ENCODE peak calls at places on chromosome 6, in nine cellular contexts. B is HCT116, K is HepG2, W is endothelial cell of umbilical vein, R is spleen, Y is GM12878, L is sigmoid colon, J is GM23338, N is stomach. H is an unnamed sample.

GRCh38 chr6:40328376-40328987 is 258.7 kb downstream of the LRFN2 start:
- DNase-seq in B (peak), K (no peak), W (no peak), R (no peak), Y (no peak), L (no peak), J (peak), N (peak), H (no peak)

GRCh38 chr6:143966291-143966690 is 41.8 kb downstream of the PLAGL1 start:
- DNase-seq in B (no peak), K (no peak), W (no peak), R (no peak), Y (no peak), L (no peak), J (no peak), N (no peak), H (no peak)

GRCh38 chr6:56890683-56891429 is 64.1 kb upstream of the BEND6 start:
- DNase-seq in B (no peak), K (no peak), W (peak), R (no peak), Y (peak), L (no peak), J (no peak), N (no peak), H (peak)

GRCh38 chr6:11738681-11739375 is 39.8 kb downstream of the ADTRP start:
- DNase-seq in B (no peak), K (no peak), W (peak), R (no peak), Y (no peak), L (no peak), J (no peak), N (no peak), H (no peak)

GRCh38 chr6:117498159-117498558 is 15.7 kb downstream of the DCBLD1 start:
- DNase-seq in B (no peak), K (no peak), W (peak), R (no peak), Y (no peak), L (no peak), J (no peak), N (no peak), H (no peak)

GRCh38 chr6:149185799-149186357 is 131.6 kb upstream of the TAB2 start:
- DNase-seq in B (no peak), K (peak), W (no peak), R (no peak), Y (no peak), L (no peak), J (no peak), N (no peak), H (no peak)

GRCh38 chr6:169169375-169169774 is 84.3 kb downstream of the THBS2 start:
- DNase-seq in B (peak), K (no peak), W (no peak), R (no peak), Y (no peak), L (peak), J (no peak), N (peak), H (no peak)

GRCh38 chr6:89927788-89928565 is 33.7 kb downstream of the GJA10 start:
- DNase-seq in B (no peak), K (no peak), W (peak), R (no peak), Y (no peak), L (no peak), J (no peak), N (no peak), H (no peak)

GRCh38 chr6:130778946-130779657 is 48.1 kb upstream of the SMLR1 start:
- DNase-seq in B (no peak), K (no peak), W (no peak), R (no peak), Y (no peak), L (no peak), J (no peak), N (no peak), H (no peak)

GRCh38 chr6:21937466-21937865 is 343.9 kb downstream of the SOX4 start:
- DNase-seq in B (no peak), K (no peak), W (no peak), R (no peak), Y (no peak), L (no peak), J (peak), N (no peak), H (no peak)

GRCh38 chr6:150249261-150249660 is 106.4 kb downstream of the PPP1R14C start:
- DNase-seq in B (no peak), K (no peak), W (no peak), R (no peak), Y (no peak), L (no peak), J (no peak), N (no peak), H (no peak)

GRCh38 chr6:45310118-45310788 is 17.9 kb upstream of the RUNX2 start:
- DNase-seq in B (no peak), K (no peak), W (no peak), R (no peak), Y (no peak), L (no peak), J (peak), N (no peak), H (no peak)

GRCh38 chr6:34696189-34696738 is 303 bp downstream of the ILRUN start:
- DNase-seq in B (no peak), K (no peak), W (peak), R (no peak), Y (no peak), L (no peak), J (no peak), N (peak), H (no peak)

GRCh38 chr6:18997375-18997826 is 610.3 kb downstream of the RNF144B start:
- DNase-seq in B (peak), K (peak), W (peak), R (no peak), Y (no peak), L (no peak), J (peak), N (no peak), H (no peak)

GRCh38 chr6:118787746-118788419 is 106.1 kb upstream of the ASF1A start:
- DNase-seq in B (no peak), K (no peak), W (peak), R (no peak), Y (no peak), L (no peak), J (no peak), N (no peak), H (no peak)

GRCh38 chr6:40116829-40117228 is 182.6 kb upstream of the MOCS1 start:
- DNase-seq in B (no peak), K (no peak), W (no peak), R (no peak), Y (no peak), L (no peak), J (no peak), N (no peak), H (no peak)

GRCh38 chr6:110856296-110856695 is 18.3 kb upstream of the AMD1 start:
- DNase-seq in B (no peak), K (no peak), W (no peak), R (no peak), Y (no peak), L (no peak), J (no peak), N (no peak), H (no peak)

GRCh38 chr6:165159459-165159858 is 149.9 kb downstream of the C6orf118 start:
- DNase-seq in B (no peak), K (no peak), W (no peak), R (no peak), Y (no peak), L (no peak), J (no peak), N (no peak), H (no peak)

GRCh38 chr6:37714836-37715425 is 17.2 kb upstream of the MDGA1 start:
- DNase-seq in B (no peak), K (peak), W (no peak), R (no peak), Y (no peak), L (no peak), J (no peak), N (no peak), H (no peak)

GRCh38 chr6:157806496-157807215 is 16.4 kb upstream of the SNX9 start:
- DNase-seq in B (no peak), K (no peak), W (no peak), R (no peak), Y (no peak), L (no peak), J (peak), N (no peak), H (no peak)

GRCh38 chr6:108526739-108527174 is 34.0 kb upstream of the FOXO3 start:
- DNase-seq in B (no peak), K (peak), W (peak), R (no peak), Y (no peak), L (no peak), J (peak), N (no peak), H (peak)

GRCh38 chr6:63436356-63436755 is 116.6 kb upstream of the LGSN start:
- DNase-seq in B (no peak), K (peak), W (no peak), R (no peak), Y (no peak), L (no peak), J (no peak), N (no peak), H (no peak)

GRCh38 chr6:111817451-111818146 is 55.7 kb downstream of the FYN start:
- DNase-seq in B (no peak), K (no peak), W (no peak), R (no peak), Y (no peak), L (no peak), J (no peak), N (no peak), H (no peak)

GRCh38 chr6:139251377-139252017 is 40.3 kb downstream of the TXLNB start:
- DNase-seq in B (no peak), K (no peak), W (no peak), R (no peak), Y (no peak), L (no peak), J (no peak), N (no peak), H (no peak)

GRCh38 chr6:67956352-67956751 is 678.7 kb upstream of the ADGRB3 start:
- DNase-seq in B (no peak), K (no peak), W (no peak), R (no peak), Y (no peak), L (no peak), J (peak), N (no peak), H (no peak)

DNA sequence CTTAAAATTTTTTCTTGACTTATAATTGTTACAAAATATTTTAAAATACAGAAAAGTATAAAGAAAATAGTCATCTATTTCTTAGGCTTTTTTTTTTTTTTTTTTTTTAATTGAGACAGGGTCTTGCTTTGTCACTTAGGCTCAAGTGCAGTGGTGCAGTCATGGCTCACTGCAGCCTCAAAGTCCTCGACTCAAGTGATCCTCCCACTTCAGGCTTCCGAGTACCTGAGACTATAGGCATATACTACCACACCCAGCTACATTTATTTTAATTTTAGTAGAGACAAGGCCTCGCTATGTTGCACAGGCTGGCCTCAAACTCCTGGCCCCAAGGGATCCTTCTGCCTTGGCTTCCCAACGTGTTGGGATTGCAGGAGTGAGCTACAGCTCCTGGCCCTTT is 5.3 kb upstream of the ACAT2 start:
- DNase-seq in B (no peak), K (no peak), W (no peak), R (no peak), Y (no peak), L (no peak), J (no peak), N (no peak), H (no peak)
- TF ChIP-seq POLR2AphosphoS5 in B (no peak), K (no peak), W (no peak), R (no peak), Y (peak), L (no peak), J (peak), N (no peak), H (no peak)

DNA sequence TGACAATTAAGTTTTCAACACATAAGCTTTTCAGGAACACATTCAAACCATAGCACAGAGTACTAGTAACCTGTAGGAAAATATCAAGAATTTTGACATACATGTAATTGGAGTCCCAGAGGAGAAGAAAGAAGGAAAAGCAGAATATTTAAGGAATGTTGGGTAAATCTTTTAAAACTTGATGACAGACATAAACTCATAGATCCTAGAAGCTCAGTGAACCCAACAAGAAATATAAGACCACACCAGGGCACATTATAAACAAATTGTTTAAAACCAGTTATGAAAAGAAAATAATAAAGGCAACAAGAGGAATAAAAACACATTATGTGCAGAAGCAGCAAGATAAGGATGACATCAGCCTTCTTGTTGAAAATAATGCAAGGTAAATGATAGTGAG is 151.5 kb upstream of the ATXN1 start:
- DNase-seq in B (no peak), K (no peak), W (no peak), R (no peak), Y (no peak), L (no peak), J (no peak), N (no peak), H (no peak)
- TF ChIP-seq POLR2AphosphoS5 in B (no peak), K (no peak), W (no peak), R (no peak), Y (no peak), L (no peak), J (no peak), N (no peak), H (no peak)

GRCh38 chr6:7615611-7616383 is 25.8 kb downstream of the SNRNP48 start:
- DNase-seq in B (peak), K (peak), W (peak), R (no peak), Y (no peak), L (no peak), J (peak), N (peak), H (no peak)
- TF ChIP-seq POLR2AphosphoS5 in B (no peak), K (no peak), W (no peak), R (no peak), Y (no peak), L (no peak), J (no peak), N (no peak), H (no peak)

DNA sequence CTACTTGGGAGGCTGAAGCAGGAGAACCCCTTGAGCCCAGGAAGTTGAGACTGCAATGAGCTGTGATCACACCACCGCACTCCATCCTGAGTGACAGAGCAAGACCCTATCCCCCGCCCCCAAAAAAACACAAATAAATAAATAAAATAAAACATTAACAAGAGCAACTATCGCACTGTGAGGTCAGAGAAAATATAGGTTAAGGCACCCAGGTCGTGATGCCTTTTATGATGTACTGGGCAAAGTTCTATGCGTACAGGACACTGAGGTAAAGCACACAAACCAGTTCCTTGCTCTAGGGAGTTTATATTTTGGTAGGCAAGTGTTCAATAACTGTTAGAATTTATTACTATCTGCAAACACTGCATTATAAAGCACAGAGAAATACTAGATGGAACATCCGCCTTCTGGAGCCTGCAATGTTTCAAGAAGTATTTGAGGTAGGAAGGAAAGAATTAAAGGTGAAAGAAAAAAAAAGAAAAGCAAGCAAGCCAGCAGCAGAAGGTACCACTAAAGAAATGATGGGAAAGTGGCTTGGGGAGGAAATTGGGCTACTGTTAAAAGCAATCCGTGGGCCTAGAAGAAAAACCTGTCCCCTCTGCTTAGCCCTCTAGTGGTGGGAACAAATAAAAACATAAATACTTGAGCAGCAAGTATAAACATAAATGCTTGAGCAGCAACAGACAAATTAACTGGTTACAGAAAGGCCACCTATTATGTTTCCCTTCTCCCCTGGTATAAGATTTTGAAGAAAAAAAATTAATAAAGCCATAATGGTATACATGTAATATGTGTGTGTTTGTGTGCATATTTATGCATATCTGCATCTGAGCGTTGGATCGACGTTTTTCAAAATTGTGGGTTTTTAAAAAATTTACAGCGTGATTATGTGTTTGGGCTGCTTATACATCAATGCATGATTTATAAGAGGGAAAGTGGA is 128.0 kb downstream of the PHACTR1 start:
- DNase-seq in B (peak), K (peak), W (peak), R (no peak), Y (no peak), L (no peak), J (peak), N (no peak), H (peak)
- TF ChIP-seq POLR2AphosphoS5 in B (no peak), K (no peak), W (no peak), R (no peak), Y (no peak), L (no peak), J (no peak), N (no peak), H (no peak)

GRCh38 chr6:26044140-26045045 is 42.8 kb upstream of the HFE start:
- DNase-seq in B (no peak), K (peak), W (no peak), R (peak), Y (no peak), L (peak), J (no peak), N (no peak), H (no peak)
- TF ChIP-seq POLR2AphosphoS5 in B (no peak), K (peak), W (no peak), R (peak), Y (peak), L (no peak), J (no peak), N (no peak), H (peak)

DNA sequence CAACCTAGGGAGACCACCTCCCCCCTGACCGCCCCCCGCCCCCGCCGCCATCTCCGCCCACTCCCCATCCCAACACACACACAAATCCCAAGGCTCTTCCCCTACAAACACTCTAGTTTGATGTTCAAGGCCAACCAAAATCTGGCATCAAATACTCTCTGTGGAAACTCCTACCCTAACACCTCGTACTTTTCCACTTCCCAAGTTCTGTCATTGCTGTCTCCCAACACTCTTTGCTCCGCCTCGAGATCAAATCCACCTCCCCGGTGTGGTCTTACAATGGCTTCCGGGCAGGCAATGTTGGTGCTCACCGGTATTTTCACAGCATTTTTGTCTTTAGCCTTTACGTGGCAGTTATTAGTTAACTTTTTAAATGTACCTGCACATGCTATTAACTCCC is 4.8 kb upstream of the QKI start:
- DNase-seq in B (no peak), K (peak), W (no peak), R (no peak), Y (no peak), L (no peak), J (no peak), N (no peak), H (no peak)
- TF ChIP-seq POLR2AphosphoS5 in B (no peak), K (no peak), W (no peak), R (no peak), Y (no peak), L (no peak), J (no peak), N (no peak), H (no peak)

DNA sequence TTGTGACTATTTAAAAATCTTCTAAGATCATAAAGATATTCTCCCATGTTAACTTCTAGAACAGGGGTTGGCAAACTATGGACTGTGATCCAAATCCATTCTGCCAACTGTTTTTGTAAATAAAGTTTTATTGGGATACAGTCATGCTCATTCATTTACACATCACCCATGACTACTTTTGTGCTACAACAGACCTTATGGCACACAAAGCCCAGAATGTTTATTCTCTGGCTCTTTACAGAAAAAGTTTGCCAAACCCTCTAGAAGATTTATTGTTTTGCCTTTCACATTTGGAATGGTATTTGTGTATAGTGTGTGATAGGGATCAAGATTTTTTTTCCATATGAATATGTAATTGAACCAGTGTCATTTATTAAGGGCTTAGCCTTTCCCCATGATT is 341.7 kb downstream of the CD83 start:
- DNase-seq in B (no peak), K (no peak), W (no peak), R (no peak), Y (no peak), L (no peak), J (no peak), N (no peak), H (no peak)
- TF ChIP-seq POLR2AphosphoS5 in B (no peak), K (no peak), W (no peak), R (no peak), Y (no peak), L (no peak), J (no peak), N (no peak), H (no peak)

DNA sequence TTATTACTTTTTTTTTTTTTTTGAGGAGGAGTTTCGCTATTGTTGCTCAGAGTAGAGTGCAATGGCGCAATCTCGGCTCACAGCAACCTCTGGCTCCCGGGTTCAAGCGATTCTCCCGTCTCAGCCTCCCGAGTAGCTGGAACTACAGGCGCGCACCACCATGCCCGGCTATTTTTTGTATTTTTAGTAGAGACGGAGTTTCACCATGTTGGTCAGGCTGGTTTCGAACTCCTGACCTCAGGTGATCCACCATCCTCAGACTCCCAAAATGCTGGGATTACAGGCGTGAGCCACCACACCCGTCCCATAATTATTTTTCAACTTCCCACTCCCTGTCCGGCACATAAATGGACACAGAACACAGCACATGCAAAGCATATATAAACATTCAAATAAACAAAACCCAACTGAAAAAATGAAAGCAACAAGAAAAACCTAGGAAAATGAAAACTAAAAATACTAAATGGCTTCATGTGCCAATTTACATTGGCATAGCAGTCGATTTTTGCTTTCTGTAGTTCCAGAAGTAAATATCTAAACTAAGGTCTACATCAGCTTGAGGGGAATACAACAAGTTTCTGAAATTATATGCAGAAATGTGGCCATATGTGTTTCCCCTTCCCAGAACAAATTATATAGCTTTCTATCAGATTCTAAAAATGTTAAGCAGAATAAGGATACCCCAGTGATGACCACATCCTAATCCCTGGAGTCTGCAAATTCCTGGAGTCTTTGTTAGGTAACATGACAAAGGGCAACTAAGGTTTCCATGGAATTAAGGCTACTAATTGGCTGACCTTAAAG is 113.9 kb downstream of the HFE start:
- DNase-seq in B (no peak), K (no peak), W (no peak), R (no peak), Y (no peak), L (no peak), J (peak), N (no peak), H (no peak)
- TF ChIP-seq POLR2AphosphoS5 in B (no peak), K (no peak), W (no peak), R (peak), Y (no peak), L (no peak), J (no peak), N (no peak), H (no peak)

H was measured in GM12892.